ENCODE peak calls at places on chromosome 12, in four cellular contexts. B is neural crest cell, V is GM10248, T is cardiac muscle cell. C is an unnamed sample.

GRCh38 chr12:128947199-128947598 is 93.9 kb downstream of the GLT1D1 start:
- DNase-seq in B (no peak), V (no peak), T (no peak), C (no peak)

GRCh38 chr12:55034218-55034617 is 14.4 kb downstream of the NEUROD4 start:
- DNase-seq in B (no peak), V (no peak), T (no peak), C (no peak)

GRCh38 chr12:121133838-121134237 is 1.2 kb downstream of the P2RX7 start:
- DNase-seq in B (no peak), V (no peak), T (no peak), C (no peak)

GRCh38 chr12:69000540-69001243 is 67.7 kb upstream of the CPM start:
- DNase-seq in B (no peak), V (no peak), T (no peak), C (no peak)

GRCh38 chr12:20798561-20798960 is 11.9 kb upstream of the SLCO1B3 start:
- DNase-seq in B (no peak), V (no peak), T (peak), C (no peak)

GRCh38 chr12:29673346-29673745 is 110.4 kb downstream of the TMTC1 start:
- DNase-seq in B (no peak), V (no peak), T (no peak), C (no peak)

GRCh38 chr12:66119229-66119869 is 11.2 kb downstream of the LLPH start:
- DNase-seq in B (no peak), V (no peak), T (no peak), C (no peak)

GRCh38 chr12:30599631-30600030 is 96.0 kb downstream of the IPO8 start:
- DNase-seq in B (no peak), V (no peak), T (no peak), C (no peak)

GRCh38 chr12:105831372-105831771 is 307.4 kb downstream of the NUAK1 start:
- DNase-seq in B (no peak), V (no peak), T (no peak), C (no peak)

GRCh38 chr12:80593766-80594165 is 113.7 kb upstream of the MYF6 start:
- DNase-seq in B (no peak), V (no peak), T (no peak), C (no peak)

GRCh38 chr12:120361506-120362208 is 7.3 kb downstream of the MSI1 start:
- DNase-seq in B (peak), V (peak), T (peak), C (peak)

GRCh38 chr12:92933606-92934005 is 4.5 kb upstream of the EEA1 start:
- DNase-seq in B (no peak), V (no peak), T (no peak), C (no peak)

GRCh38 chr12:22215467-22216253 is 118.8 kb downstream of the ST8SIA1 start:
- DNase-seq in B (no peak), V (no peak), T (no peak), C (no peak)

GRCh38 chr12:45895961-45896360 is 94.4 kb downstream of the SCAF11 start:
- DNase-seq in B (no peak), V (no peak), T (no peak), C (no peak)

GRCh38 chr12:49507139-49507538 is 31.7 kb upstream of the KCNH3 start:
- DNase-seq in B (no peak), V (no peak), T (no peak), C (no peak)

GRCh38 chr12:75000120-75000519 is 209.5 kb downstream of the KCNC2 start:
- DNase-seq in B (no peak), V (no peak), T (no peak), C (no peak)

GRCh38 chr12:108967869-108968540 is 52.9 kb downstream of the SVOP start:
- DNase-seq in B (no peak), V (peak), T (peak), C (no peak)

GRCh38 chr12:30862486-30862885 is 64.1 kb upstream of the TSPAN11 start:
- DNase-seq in B (no peak), V (no peak), T (peak), C (no peak)

GRCh38 chr12:80422549-80422948 is 21.5 kb upstream of the PTPRQ start:
- DNase-seq in B (no peak), V (no peak), T (no peak), C (no peak)

GRCh38 chr12:126487581-126487980 is 1422.3 kb downstream of the AACS start:
- DNase-seq in B (no peak), V (no peak), T (no peak), C (no peak)

GRCh38 chr12:96244826-96245225 is 50.7 kb downstream of the ELK3 start:
- DNase-seq in B (no peak), V (no peak), T (no peak), C (no peak)

GRCh38 chr12:13250416-13250815 is 53.9 kb downstream of the EMP1 start:
- DNase-seq in B (no peak), V (no peak), T (no peak), C (no peak)

GRCh38 chr12:1611775-1612174 is 17.3 kb upstream of the WNT5B start:
- DNase-seq in B (no peak), V (no peak), T (no peak), C (no peak)

GRCh38 chr12:13099066-13099909 is 4.2 kb downstream of the GSG1 start:
- DNase-seq in B (no peak), V (no peak), T (no peak), C (no peak)

GRCh38 chr12:58034311-58034710 is 92.9 kb downstream of the ATP23 start:
- DNase-seq in B (no peak), V (no peak), T (no peak), C (no peak)

GRCh38 chr12:5246196-5246595 is 185.7 kb upstream of the NTF3 start:
- DNase-seq in B (no peak), V (no peak), T (no peak), C (no peak)

GRCh38 chr12:26863515-26863914 is 30.5 kb upstream of the ITPR2 start:
- DNase-seq in B (no peak), V (no peak), T (no peak), C (no peak)

GRCh38 chr12:23039834-23040233 is 414.9 kb downstream of the ETNK1 start:
- DNase-seq in B (no peak), V (no peak), T (no peak), C (no peak)

GRCh38 chr12:65944637-65945036 is 120.4 kb downstream of the HMGA2 start:
- DNase-seq in B (no peak), V (no peak), T (no peak), C (no peak)

GRCh38 chr12:78018146-78018910 is 187.6 kb downstream of the NAV3 start:
- DNase-seq in B (no peak), V (no peak), T (peak), C (no peak)

GRCh38 chr12:49902399-49903350 is 1.0 kb downstream of the FAIM2 start:
- DNase-seq in B (no peak), V (no peak), T (no peak), C (no peak)

GRCh38 chr12:10140001-10140400 is 10.0 kb upstream of the CLEC7A start:
- DNase-seq in B (peak), V (peak), T (peak), C (no peak)

GRCh38 chr12:48424644-48425043 is 47.7 kb upstream of the ANP32D start:
- DNase-seq in B (no peak), V (no peak), T (no peak), C (no peak)

GRCh38 chr12:81692008-81692407 is 67.1 kb downstream of the PPFIA2 start:
- DNase-seq in B (no peak), V (no peak), T (no peak), C (no peak)

GRCh38 chr12:13183621-13184020 is 12.9 kb upstream of the EMP1 start:
- DNase-seq in B (no peak), V (no peak), T (no peak), C (no peak)

DNA sequence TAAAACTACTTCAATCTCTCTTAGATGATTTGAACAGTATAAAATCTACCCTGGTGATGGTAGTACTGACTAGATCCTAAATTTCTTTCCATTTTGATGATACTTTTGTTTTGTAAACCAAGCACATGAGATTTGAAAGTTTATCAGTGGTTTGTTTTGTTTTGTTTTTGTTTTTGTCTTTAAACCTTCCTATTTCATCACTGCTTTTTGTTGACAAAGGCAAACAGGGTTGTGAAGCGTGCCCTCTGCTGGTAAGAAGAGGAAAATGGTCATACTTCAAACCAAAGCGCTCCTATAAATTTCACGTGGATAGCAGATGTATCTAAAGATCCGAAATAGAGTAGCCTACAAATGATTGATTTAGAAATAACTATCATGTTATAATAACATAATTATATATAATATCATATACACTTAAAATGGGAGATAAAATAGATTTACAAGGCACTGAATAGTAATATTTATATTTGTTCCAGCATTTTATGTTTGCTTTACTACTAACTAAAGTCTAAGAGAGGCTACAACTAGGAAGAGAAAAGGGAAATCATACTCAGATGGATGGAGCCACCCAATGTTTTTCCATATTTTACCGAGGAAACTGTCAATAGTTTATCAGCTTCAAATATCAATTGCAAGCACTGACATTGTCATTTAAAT is 254.0 kb upstream of the USP15 start:
- DNase-seq in B (peak), V (peak), T (peak), C (no peak)
- TF ChIP-seq CTCF in B (peak), V (peak), T (peak), C (peak)

GRCh38 chr12:43937947-43938346 is 102.1 kb downstream of the TMEM117 start:
- DNase-seq in B (no peak), V (no peak), T (peak), C (no peak)
- TF ChIP-seq CTCF in B (peak), V (no peak), T (peak), C (no peak)

GRCh38 chr12:113135178-113136127 is at the start of gene RASAL1:
- DNase-seq in B (no peak), V (peak), T (peak), C (no peak)
- TF ChIP-seq CTCF in B (peak), V (peak), T (peak), C (peak)

GRCh38 chr12:71371132-71371531 is 68.5 kb upstream of the LGR5 start:
- DNase-seq in B (no peak), V (no peak), T (no peak), C (no peak)
- TF ChIP-seq CTCF in B (no peak), V (no peak), T (peak), C (peak)

GRCh38 chr12:124321040-124321481 is 26.2 kb downstream of the RFLNA start:
- DNase-seq in B (peak), V (peak), T (peak), C (peak)
- TF ChIP-seq CTCF in B (peak), V (peak), T (peak), C (peak)

C was measured in D721Med.